ENCODE peak calls at places on chromosomes 4 and X, in six cellular contexts. C is fibroblast of lung, F is neural progenitor cell, P is PC-3, H is IMR-90, V is astrocyte. A is an unnamed sample.

GRCh38 chrX:67614414-67614813 is 70.6 kb downstream of the AR start:
- DNase-seq in C (peak), F (no peak), P (peak), H (peak), V (peak), A (no peak)

GRCh38 chr4:13548059-13548983 is 4.0 kb upstream of the NKX3-2 start:
- DNase-seq in C (no peak), F (peak), P (peak), H (no peak), V (no peak), A (no peak)

GRCh38 chr4:141807501-141807900 is 171.1 kb downstream of the IL15 start:
- DNase-seq in C (peak), F (no peak), P (peak), H (peak), V (peak), A (no peak)

GRCh38 chr4:122909683-122910082 is 12.7 kb downstream of the NUDT6 start:
- DNase-seq in C (no peak), F (no peak), P (no peak), H (no peak), V (no peak), A (no peak)

GRCh38 chr4:168796362-168797106 is 213.5 kb downstream of the CBR4 start:
- DNase-seq in C (peak), F (no peak), P (peak), H (peak), V (peak), A (peak)

GRCh38 chr4:119046263-119046662 is 89.4 kb upstream of the MYOZ2 start:
- DNase-seq in C (no peak), F (no peak), P (no peak), H (no peak), V (no peak), A (no peak)

GRCh38 chr4:830776-831482 is 5.0 kb upstream of the CPLX1 start:
- DNase-seq in C (no peak), F (no peak), P (no peak), H (no peak), V (no peak), A (no peak)

GRCh38 chr4:182494103-182494502 is 250.9 kb downstream of the TENM3 start:
- DNase-seq in C (no peak), F (no peak), P (no peak), H (no peak), V (no peak), A (no peak)

GRCh38 chr4:71268156-71268555 is 70.7 kb upstream of the SLC4A4 start:
- DNase-seq in C (peak), F (no peak), P (peak), H (peak), V (peak), A (no peak)

GRCh38 chr4:103567591-103567990 is 152.2 kb downstream of the TACR3 start:
- DNase-seq in C (no peak), F (peak), P (no peak), H (no peak), V (no peak), A (no peak)

DNA sequence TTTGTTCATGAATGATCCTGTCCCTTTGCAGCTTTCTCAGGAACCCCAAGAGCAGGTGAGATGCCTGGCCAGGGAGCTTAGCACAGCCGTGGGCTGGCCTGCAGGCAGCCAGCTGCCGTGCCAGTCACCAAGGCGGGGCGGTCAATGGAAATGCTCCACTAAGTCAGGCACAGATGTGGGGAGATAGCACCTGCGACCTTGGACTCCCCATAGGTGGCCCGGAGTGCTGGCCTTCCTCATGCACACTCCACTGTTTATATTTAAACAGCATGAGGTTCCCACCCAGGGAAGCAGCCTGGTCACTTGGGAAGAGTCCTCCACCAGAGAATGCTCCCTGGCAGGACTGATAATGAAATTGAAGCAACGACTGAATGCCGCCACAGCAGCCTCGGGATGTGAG is 14.2 kb upstream of the ADRA2C start:
- DNase-seq in C (no peak), F (no peak), P (no peak), H (no peak), V (no peak), A (no peak)
- H2AFZ ChIP-seq in C (no peak), F (no peak), P (no peak), H (no peak), V (no peak), A (no peak)

GRCh38 chrX:6095469-6095868 is 133.2 kb downstream of the NLGN4X start:
- DNase-seq in C (no peak), F (peak), P (peak), H (no peak), V (no peak), A (no peak)
- TF ChIP-seq CTCF in C (no peak), F (peak), P (no peak), H (no peak), V (no peak), A (peak)

DNA sequence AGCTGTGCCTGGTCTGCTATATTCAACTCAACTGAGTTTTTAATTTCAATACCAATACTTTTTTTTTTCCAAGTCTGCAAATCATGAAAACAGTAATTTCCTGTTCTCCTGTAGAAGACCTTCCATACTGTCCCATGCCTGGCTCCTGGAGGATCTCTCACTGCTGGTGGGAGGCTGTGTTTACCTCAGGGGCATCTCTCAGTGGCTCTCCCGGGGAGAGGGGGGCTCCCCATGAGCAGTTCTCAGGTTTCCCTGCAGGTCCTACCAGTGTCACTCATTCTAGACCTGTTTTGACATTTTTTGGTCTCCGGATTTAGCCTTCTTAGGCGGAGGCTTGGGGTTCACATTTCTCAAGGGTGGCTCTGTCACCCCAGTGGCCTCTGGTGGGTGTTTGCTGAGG is 24.3 kb downstream of the NSD2 start:
- DNase-seq in C (no peak), F (no peak), P (no peak), H (no peak), V (no peak), A (no peak)
- H3K27ac ChIP-seq in C (no peak), F (no peak), P (no peak), H (no peak), V (no peak), A (no peak)

GRCh38 chr4:10673817-10674369 is 10.7 kb downstream of the CLNK start:
- DNase-seq in C (no peak), F (no peak), P (no peak), H (no peak), V (no peak), A (no peak)

GRCh38 chr4:10672379-10672778 is 12.2 kb downstream of the CLNK start:
- DNase-seq in C (no peak), F (no peak), P (no peak), H (no peak), V (no peak), A (no peak)

GRCh38 chr4:10667651-10668341 is 16.8 kb downstream of the CLNK start:
- DNase-seq in C (no peak), F (peak), P (no peak), H (no peak), V (no peak), A (no peak)

GRCh38 chr4:10670346-10670745 is 14.2 kb downstream of the CLNK start:
- DNase-seq in C (no peak), F (no peak), P (no peak), H (no peak), V (no peak), A (no peak)

GRCh38 chr4:10671750-10672149 is 12.8 kb downstream of the CLNK start:
- DNase-seq in C (no peak), F (no peak), P (no peak), H (no peak), V (no peak), A (no peak)
- H2AFZ ChIP-seq in C (no peak), F (no peak), P (no peak), H (no peak), V (no peak), A (no peak)

GRCh38 chr4:101191302-101192098 is 155.8 kb downstream of the PPP3CA start:
- DNase-seq in C (peak), F (peak), P (no peak), H (peak), V (peak), A (no peak)

GRCh38 chr4:101184668-101185067 is 162.7 kb downstream of the PPP3CA start:
- DNase-seq in C (no peak), F (peak), P (no peak), H (no peak), V (no peak), A (no peak)

GRCh38 chr4:101188906-101189305 is 158.4 kb downstream of the PPP3CA start:
- DNase-seq in C (no peak), F (no peak), P (no peak), H (no peak), V (no peak), A (no peak)

GRCh38 chr4:101186558-101187184 is 160.7 kb downstream of the PPP3CA start:
- DNase-seq in C (no peak), F (no peak), P (no peak), H (no peak), V (no peak), A (no peak)

GRCh38 chr4:101187837-101188236 is 159.5 kb downstream of the PPP3CA start:
- DNase-seq in C (no peak), F (no peak), P (peak), H (no peak), V (no peak), A (no peak)
- TF ChIP-seq CTCF in C (no peak), F (no peak), P (peak), H (no peak), V (peak), A (peak)

GRCh38 chrX:16319929-16320328 is 152.6 kb downstream of the MAGEB17 start:
- DNase-seq in C (peak), F (no peak), P (no peak), H (peak), V (peak), A (no peak)
- H3K27ac ChIP-seq in C (no peak), F (no peak), P (no peak), H (no peak), V (no peak), A (no peak)